ENCODE peak calls at places on chromosomes 13 and 19, in six cellular contexts. N is cardiac muscle cell, E is heart left ventricle, O is astrocyte, G is lower lobe of right lung, Q is ovary. J is an unnamed sample.

GRCh38 chr19:7902796-7903243 is 857 bp upstream of the MAP2K7 start:
- DNase-seq in N (no peak), E (no peak), O (no peak), G (no peak), Q (no peak), J (no peak)

GRCh38 chr13:50227356-50227755 is 212.1 kb downstream of the KCNRG start:
- DNase-seq in N (no peak), E (no peak), O (no peak), G (no peak), Q (no peak), J (no peak)

GRCh38 chr13:62209539-62209938 is 793.9 kb upstream of the PCDH20 start:
- DNase-seq in N (no peak), E (no peak), O (no peak), G (no peak), Q (no peak), J (no peak)

GRCh38 chr19:48484247-48484893 is 15.2 kb downstream of the CYTH2 start:
- DNase-seq in N (no peak), E (no peak), O (no peak), G (no peak), Q (no peak), J (no peak)

GRCh38 chr13:44347905-44348304 is 25.7 kb upstream of the SERP2 start:
- DNase-seq in N (peak; percentile 47), E (no peak), O (no peak), G (no peak), Q (no peak), J (no peak)

GRCh38 chr19:47707135-47707925 is 5.9 kb upstream of the EHD2 start:
- DNase-seq in N (peak; percentile 80), E (peak; percentile 70), O (peak; percentile 38), G (peak; percentile 83), Q (peak; percentile 57), J (peak; percentile 86)

GRCh38 chr19:12527034-12527836 is 24.0 kb downstream of the ZNF564 start:
- DNase-seq in N (peak; percentile 8), E (no peak), O (peak; percentile 45), G (no peak), Q (no peak), J (no peak)

GRCh38 chr13:103537616-103538015 is 471.4 kb upstream of the SLC10A2 start:
- DNase-seq in N (no peak), E (no peak), O (no peak), G (no peak), Q (no peak), J (no peak)

GRCh38 chr19:50377051-50377441 is 789 bp downstream of the NR1H2 start:
- DNase-seq in N (peak; percentile 21), E (peak; percentile 34), O (no peak), G (no peak), Q (peak; percentile 70), J (no peak)

GRCh38 chr19:38070573-38070972 is 153.4 kb downstream of the DPF1 start:
- DNase-seq in N (no peak), E (no peak), O (peak; percentile 69), G (no peak), Q (no peak), J (no peak)

GRCh38 chr19:34399886-34400285 is 4.3 kb upstream of the PDCD2L start:
- DNase-seq in N (no peak), E (no peak), O (no peak), G (no peak), Q (no peak), J (no peak)
- H3K27ac ChIP-seq in N (peak overlapping the region; percentile 10), E (no peak overlapping the region), O (no peak overlapping the region), G (no peak overlapping the region), Q (no peak overlapping the region), J (no peak overlapping the region)

DNA sequence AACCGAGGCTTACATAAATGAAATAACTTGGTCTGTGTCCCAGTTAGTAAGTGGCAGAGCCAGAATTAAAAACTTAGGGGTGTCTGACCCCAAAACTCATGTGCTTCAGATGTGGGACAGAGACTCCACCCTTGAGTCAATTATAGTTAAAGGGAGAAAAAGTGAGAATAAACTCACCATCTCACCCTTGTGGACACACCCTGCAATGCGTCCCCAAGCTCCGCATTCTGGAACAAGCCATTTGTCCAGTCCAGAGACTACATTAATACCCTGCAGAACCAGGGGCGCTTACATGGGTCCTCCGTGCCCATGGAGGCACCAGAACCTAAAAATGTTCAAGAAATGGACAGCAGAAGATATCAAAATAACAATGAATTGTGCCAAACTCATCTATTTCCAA is 207.0 kb upstream of the ZNF507 start:
- DNase-seq in N (no peak), E (no peak), O (no peak), G (no peak), Q (no peak), J (no peak)
- TF ChIP-seq CTCF in N (no peak), E (no peak), O (no peak), G (no peak), Q (no peak), J (no peak)

GRCh38 chr13:95791084-95791722 is 114.3 kb downstream of the DNAJC3 start:
- DNase-seq in N (no peak), E (no peak), O (no peak), G (no peak), Q (no peak), J (no peak)
- H3K36me3 ChIP-seq in N (peaks cover 8% of the 10 kb centered on the region), E (peaks cover 27% of the 10 kb centered on the region), O (peaks cover 18% of the 10 kb centered on the region), G (peaks cover 84% of the 10 kb centered on the region), Q (no peaks in the 10 kb centered on the region), J (peaks cover 69% of the 10 kb centered on the region)

DNA sequence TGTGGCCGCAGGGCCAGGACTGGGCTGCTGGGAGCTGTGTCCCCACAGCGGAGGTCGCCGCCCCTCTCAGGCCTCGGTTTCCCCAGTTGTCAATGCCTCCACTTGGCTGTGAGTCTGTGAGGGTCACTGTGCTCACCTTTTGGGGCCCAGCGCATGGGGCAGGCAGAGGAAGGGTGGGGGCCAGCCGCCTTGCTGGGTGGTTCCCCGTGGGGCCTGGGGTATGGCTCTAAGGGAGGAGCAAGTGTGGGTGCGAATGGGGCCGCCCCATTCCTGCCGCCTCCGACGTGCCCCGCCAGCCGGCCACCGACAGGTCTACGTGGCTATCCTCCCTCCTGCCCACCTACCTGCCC is 803 bp upstream of the FGF22 start:
- DNase-seq in N (no peak), E (no peak), O (no peak), G (no peak), Q (peak; percentile 59), J (no peak)
- H3K27ac ChIP-seq in N (no peak overlapping the region), E (no peak overlapping the region), O (no peak overlapping the region), G (no peak overlapping the region), Q (no peak overlapping the region), J (no peak overlapping the region)

GRCh38 chr19:459724-460511 is 915 bp downstream of the SHC2 start:
- DNase-seq in N (peak; percentile 79), E (peak; percentile 75), O (peak; percentile 16), G (no peak), Q (peak; percentile 71), J (no peak)
- TF ChIP-seq CTCF in N (no peak), E (no peak), O (no peak), G (no peak), Q (no peak), J (no peak)

GRCh38 chr13:48068036-48068435 is 26.9 kb downstream of the MED4 start:
- DNase-seq in N (no peak), E (no peak), O (no peak), G (no peak), Q (no peak), J (no peak)
- H3K36me3 ChIP-seq in N (peaks cover 35% of the 10 kb centered on the region), E (peaks cover 30% of the 10 kb centered on the region), O (peaks cover 24% of the 10 kb centered on the region), G (peaks cover 24% of the 10 kb centered on the region), Q (no peaks in the 10 kb centered on the region), J (peaks cover 70% of the 10 kb centered on the region)

DNA sequence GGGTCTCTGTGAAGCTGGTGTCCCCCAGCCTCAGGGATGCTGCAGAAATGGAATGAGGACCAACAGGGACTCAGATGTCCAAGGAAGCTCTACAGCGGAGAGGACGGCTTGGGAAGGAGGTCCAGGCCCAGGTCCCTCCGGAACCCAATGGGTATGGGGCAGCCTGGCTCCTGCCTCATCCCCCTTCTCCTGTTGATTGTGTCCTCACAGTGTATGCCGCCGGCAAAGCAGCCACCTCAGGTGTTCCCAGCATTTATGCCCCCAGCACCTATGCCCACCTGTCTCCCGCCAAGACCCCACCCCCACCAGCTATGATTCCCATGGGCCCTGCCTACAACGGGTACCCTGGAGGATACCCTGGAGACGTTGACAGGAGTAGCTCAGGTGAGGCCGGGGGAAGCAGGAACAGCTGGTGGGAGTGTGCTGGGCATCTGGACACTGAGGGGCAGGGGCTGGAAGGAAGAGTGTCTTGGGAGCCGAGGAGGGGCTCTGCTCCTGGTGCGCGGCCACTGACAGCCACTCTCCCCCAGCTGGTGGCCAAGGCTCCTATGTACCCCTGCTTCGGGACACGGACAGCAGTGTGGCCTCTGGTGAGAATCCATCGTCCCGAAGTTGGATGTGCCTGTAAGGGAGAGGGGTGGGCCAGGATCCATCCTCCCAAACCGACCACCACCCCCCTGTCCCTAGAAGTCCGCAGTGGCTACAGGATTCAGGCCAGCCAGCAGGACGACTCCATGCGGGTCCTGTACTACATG is 2.4 kb upstream of the USF2 start:
- DNase-seq in N (no peak), E (no peak), O (no peak), G (peak; percentile 47), Q (peak; percentile 46), J (peak; percentile 60)
- H3K27ac ChIP-seq in N (peak overlapping the region; percentile 23), E (peak overlapping the region; percentile 94), O (no peak overlapping the region), G (peak overlapping the region; percentile 93), Q (peak overlapping the region; percentile 94), J (peak overlapping the region; percentile 91)

GRCh38 chr19:797528-798414 is 519 bp downstream of the PTBP1 start:
- DNase-seq in N (peak; percentile 90), E (peak; percentile 93), O (peak; percentile 72), G (peak; percentile 93), Q (peak; percentile 91), J (peak; percentile 93)

GRCh38 chr19:801030-801860 is 4.0 kb downstream of the PTBP1 start:
- DNase-seq in N (peak; percentile 8), E (peak; percentile 91), O (no peak), G (peak; percentile 88), Q (peak; percentile 71), J (peak; percentile 82)

GRCh38 chr19:798415-799075 is 1.3 kb downstream of the PTBP1 start:
- DNase-seq in N (peak; percentile 20), E (no peak), O (no peak), G (peak; percentile 51), Q (peak; percentile 50), J (no peak)

GRCh38 chr19:800360-801029 is 3.2 kb downstream of the PTBP1 start:
- DNase-seq in N (peak; percentile 0), E (no peak), O (peak; percentile 49), G (no peak), Q (peak; percentile 21), J (no peak)

GRCh38 chr19:799076-799881 is 2.0 kb downstream of the PTBP1 start:
- DNase-seq in N (peak; percentile 59), E (no peak), O (peak; percentile 51), G (no peak), Q (peak; percentile 41), J (no peak)
- TF ChIP-seq CTCF in N (peak; percentile 36), E (peak; percentile 13), O (peak; percentile 13), G (no peak), Q (no peak), J (no peak)

GRCh38 chr13:68051910-68052309 is 821.8 kb upstream of the PCDH9 start:
- DNase-seq in N (no peak), E (no peak), O (no peak), G (no peak), Q (no peak), J (no peak)

GRCh38 chr13:68050746-68051145 is 820.6 kb upstream of the PCDH9 start:
- DNase-seq in N (no peak), E (no peak), O (no peak), G (no peak), Q (no peak), J (no peak)

GRCh38 chr13:68048802-68049359 is 818.7 kb upstream of the PCDH9 start:
- DNase-seq in N (no peak), E (no peak), O (no peak), G (no peak), Q (no peak), J (no peak)

GRCh38 chr13:68047889-68048288 is 817.8 kb upstream of the PCDH9 start:
- DNase-seq in N (no peak), E (no peak), O (no peak), G (no peak), Q (no peak), J (no peak)

GRCh38 chr13:68046900-68047299 is 816.8 kb upstream of the PCDH9 start:
- DNase-seq in N (no peak), E (no peak), O (no peak), G (no peak), Q (no peak), J (no peak)
- H3K36me3 ChIP-seq in N (no peaks in the 10 kb centered on the region), E (no peaks in the 10 kb centered on the region), O (no peaks in the 10 kb centered on the region), G (no peaks in the 10 kb centered on the region), Q (no peaks in the 10 kb centered on the region), J (no peaks in the 10 kb centered on the region)

J was measured in ascending aorta.